ENCODE peak calls at places on chromosomes 2 and 18, in seven cellular contexts. One of them, this sample, is unnamed.

GRCh38 chr2:177727577-177728351 is 335.2 kb downstream of the AGPS start:
- DNase-seq in left ventricle myocardium superior: no peak
- DNase-seq in CD8-positive, alpha-beta T cell: no peak
- DNase-seq in NCI-H1930: no peak
- DNase-seq in nucleus accumbens: no peak
- DNase-seq in MCF 10A: no peak
- DNase-seq in HS-27A: no peak
- DNase-seq in this sample: no peak

GRCh38 chr18:45164551-45164950 is 450.7 kb upstream of the SLC14A2 start:
- DNase-seq in CD8-positive, alpha-beta T cell: no peak
- DNase-seq in nucleus accumbens: no peak
- DNase-seq in NCI-H1930: no peak
- DNase-seq in MCF 10A: no peak
- DNase-seq in left ventricle myocardium superior: no peak
- DNase-seq in HS-27A: no peak
- DNase-seq in this sample: no peak

GRCh38 chr2:54520687-54521086 is 64.6 kb downstream of the SPTBN1 start:
- DNase-seq in MCF 10A: peak
- DNase-seq in HS-27A: peak
- DNase-seq in NCI-H1930: no peak
- DNase-seq in CD8-positive, alpha-beta T cell: no peak
- DNase-seq in left ventricle myocardium superior: no peak
- DNase-seq in nucleus accumbens: no peak
- DNase-seq in this sample: no peak

GRCh38 chr2:163934134-163934533 is 198.3 kb upstream of the FIGN start:
- DNase-seq in MCF 10A: peak
- DNase-seq in left ventricle myocardium superior: no peak
- DNase-seq in HS-27A: no peak
- DNase-seq in nucleus accumbens: no peak
- DNase-seq in NCI-H1930: no peak
- DNase-seq in CD8-positive, alpha-beta T cell: no peak
- DNase-seq in this sample: no peak

GRCh38 chr2:125125902-125126301 is 1100.8 kb downstream of the CNTNAP5 start:
- DNase-seq in MCF 10A: no peak
- DNase-seq in NCI-H1930: no peak
- DNase-seq in nucleus accumbens: no peak
- DNase-seq in left ventricle myocardium superior: no peak
- DNase-seq in CD8-positive, alpha-beta T cell: no peak
- DNase-seq in HS-27A: no peak
- DNase-seq in this sample: no peak

GRCh38 chr18:79532690-79533058 is 136.9 kb downstream of the NFATC1 start:
- DNase-seq in nucleus accumbens: no peak
- DNase-seq in NCI-H1930: no peak
- DNase-seq in HS-27A: no peak
- DNase-seq in MCF 10A: no peak
- DNase-seq in left ventricle myocardium superior: no peak
- DNase-seq in CD8-positive, alpha-beta T cell: no peak
- DNase-seq in this sample: no peak

GRCh38 chr18:33101316-33101715 is 328.5 kb upstream of the KLHL14 start:
- DNase-seq in left ventricle myocardium superior: no peak
- DNase-seq in MCF 10A: no peak
- DNase-seq in HS-27A: no peak
- DNase-seq in nucleus accumbens: no peak
- DNase-seq in NCI-H1930: no peak
- DNase-seq in CD8-positive, alpha-beta T cell: no peak
- DNase-seq in this sample: no peak

GRCh38 chr2:128797092-128797491 is 478.4 kb upstream of the HS6ST1 start:
- DNase-seq in nucleus accumbens: no peak
- DNase-seq in MCF 10A: no peak
- DNase-seq in left ventricle myocardium superior: no peak
- DNase-seq in CD8-positive, alpha-beta T cell: no peak
- DNase-seq in NCI-H1930: no peak
- DNase-seq in HS-27A: no peak
- DNase-seq in this sample: no peak

GRCh38 chr2:45734952-45735351 is 83.5 kb downstream of the PRKCE start:
- DNase-seq in NCI-H1930: no peak
- DNase-seq in CD8-positive, alpha-beta T cell: no peak
- DNase-seq in HS-27A: no peak
- DNase-seq in nucleus accumbens: no peak
- DNase-seq in left ventricle myocardium superior: peak
- DNase-seq in MCF 10A: no peak
- DNase-seq in this sample: no peak

GRCh38 chr2:30368258-30368657 is 78.8 kb upstream of the LCLAT1 start:
- DNase-seq in NCI-H1930: no peak
- DNase-seq in MCF 10A: no peak
- DNase-seq in CD8-positive, alpha-beta T cell: no peak
- DNase-seq in nucleus accumbens: no peak
- DNase-seq in left ventricle myocardium superior: no peak
- DNase-seq in HS-27A: no peak
- DNase-seq in this sample: no peak

GRCh38 chr2:54858021-54858681 is 134.7 kb downstream of the EML6 start:
- DNase-seq in left ventricle myocardium superior: no peak
- DNase-seq in NCI-H1930: no peak
- DNase-seq in nucleus accumbens: no peak
- DNase-seq in HS-27A: no peak
- DNase-seq in CD8-positive, alpha-beta T cell: no peak
- DNase-seq in MCF 10A: peak
- DNase-seq in this sample: no peak

GRCh38 chr2:79511320-79511951 is 1.4 kb upstream of the CTNNA2 start:
- DNase-seq in left ventricle myocardium superior: no peak
- DNase-seq in MCF 10A: peak
- DNase-seq in NCI-H1930: no peak
- DNase-seq in CD8-positive, alpha-beta T cell: no peak
- DNase-seq in nucleus accumbens: no peak
- DNase-seq in HS-27A: no peak
- DNase-seq in this sample: no peak

GRCh38 chr18:10460414-10461018 is 6.1 kb downstream of the APCDD1 start:
- DNase-seq in HS-27A: no peak
- DNase-seq in NCI-H1930: no peak
- DNase-seq in left ventricle myocardium superior: no peak
- DNase-seq in CD8-positive, alpha-beta T cell: no peak
- DNase-seq in nucleus accumbens: no peak
- DNase-seq in MCF 10A: no peak
- DNase-seq in this sample: no peak

GRCh38 chr2:322326-322725 is 34.4 kb upstream of the ALKAL2 start:
- DNase-seq in left ventricle myocardium superior: no peak
- DNase-seq in HS-27A: no peak
- DNase-seq in nucleus accumbens: peak
- DNase-seq in CD8-positive, alpha-beta T cell: no peak
- DNase-seq in MCF 10A: no peak
- DNase-seq in NCI-H1930: no peak
- DNase-seq in this sample: no peak

GRCh38 chr18:23908827-23909226 is 105.7 kb upstream of the TTC39C start:
- DNase-seq in CD8-positive, alpha-beta T cell: no peak
- DNase-seq in left ventricle myocardium superior: no peak
- DNase-seq in nucleus accumbens: no peak
- DNase-seq in HS-27A: no peak
- DNase-seq in NCI-H1930: no peak
- DNase-seq in MCF 10A: no peak
- DNase-seq in this sample: no peak

GRCh38 chr2:171436307-171436706 is 2.3 kb downstream of the DCAF17 start:
- DNase-seq in NCI-H1930: no peak
- DNase-seq in CD8-positive, alpha-beta T cell: no peak
- DNase-seq in HS-27A: peak
- DNase-seq in nucleus accumbens: no peak
- DNase-seq in MCF 10A: peak
- DNase-seq in left ventricle myocardium superior: no peak
- DNase-seq in this sample: no peak

GRCh38 chr2:101775092-101775491 is 77.6 kb downstream of the MAP4K4 start:
- DNase-seq in MCF 10A: no peak
- DNase-seq in CD8-positive, alpha-beta T cell: no peak
- DNase-seq in left ventricle myocardium superior: no peak
- DNase-seq in nucleus accumbens: no peak
- DNase-seq in HS-27A: no peak
- DNase-seq in NCI-H1930: no peak
- DNase-seq in this sample: no peak

GRCh38 chr2:32136097-32136496 is 29.6 kb upstream of the SLC30A6 start:
- DNase-seq in NCI-H1930: no peak
- DNase-seq in left ventricle myocardium superior: no peak
- DNase-seq in HS-27A: peak
- DNase-seq in CD8-positive, alpha-beta T cell: no peak
- DNase-seq in MCF 10A: no peak
- DNase-seq in nucleus accumbens: no peak
- DNase-seq in this sample: no peak

GRCh38 chr2:62474173-62474572 is 31.8 kb downstream of the TMEM17 start:
- DNase-seq in MCF 10A: no peak
- DNase-seq in CD8-positive, alpha-beta T cell: no peak
- DNase-seq in HS-27A: no peak
- DNase-seq in NCI-H1930: no peak
- DNase-seq in left ventricle myocardium superior: no peak
- DNase-seq in nucleus accumbens: no peak
- DNase-seq in this sample: no peak

This sample was measured in head of caudate nucleus.